ENCODE peak calls at places on chromosome 13, in five cellular contexts. Q, G, T, Y and B are unnamed samples.

GRCh38 chr13:77563110-77563509 is 27.6 kb downstream of the SCEL start:
- DNase-seq in Q (peak; percentile 17), G (no peak), T (no peak), Y (no peak), B (no peak)

GRCh38 chr13:48068036-48068435 is 26.9 kb downstream of the MED4 start:
- DNase-seq in Q (no peak), G (no peak), T (no peak), Y (no peak), B (no peak)

GRCh38 chr13:50798923-50799322 is 44.6 kb downstream of the DLEU7 start:
- DNase-seq in Q (no peak), G (no peak), T (no peak), Y (no peak), B (no peak)

GRCh38 chr13:46593403-46593802 is 40.4 kb downstream of the LRCH1 start:
- DNase-seq in Q (no peak), G (no peak), T (no peak), Y (no peak), B (no peak)

GRCh38 chr13:91792054-91792453 is 393.6 kb downstream of the GPC5 start:
- DNase-seq in Q (no peak), G (no peak), T (no peak), Y (no peak), B (no peak)

GRCh38 chr13:108200781-108201398 is 14.4 kb downstream of the LIG4 start:
- DNase-seq in Q (peak; percentile 43), G (no peak), T (no peak), Y (no peak), B (no peak)

GRCh38 chr13:74409551-74409950 is 275.3 kb upstream of the KLF12 start:
- DNase-seq in Q (no peak), G (no peak), T (no peak), Y (no peak), B (no peak)

GRCh38 chr13:98987275-98987674 is 9.4 kb upstream of the DOCK9 start:
- DNase-seq in Q (no peak), G (no peak), T (no peak), Y (no peak), B (no peak)

GRCh38 chr13:100543872-100544602 is 44.6 kb downstream of the GGACT start:
- DNase-seq in Q (no peak), G (no peak), T (no peak), Y (peak; percentile 41), B (no peak)

GRCh38 chr13:46197299-46197975 is 14.3 kb upstream of the LRRC63 start:
- DNase-seq in Q (no peak), G (no peak), T (no peak), Y (no peak), B (no peak)

GRCh38 chr13:46170687-46171086 is 11.3 kb downstream of the LCP1 start:
- DNase-seq in Q (no peak), G (no peak), T (no peak), Y (no peak), B (no peak)

GRCh38 chr13:43289458-43290255 is 266.3 kb downstream of the DNAJC15 start:
- DNase-seq in Q (peak; percentile 27), G (no peak), T (no peak), Y (no peak), B (no peak)

GRCh38 chr13:73000027-73000674 is 58.7 kb upstream of the KLF5 start:
- DNase-seq in Q (peak; percentile 19), G (peak; percentile 3), T (no peak), Y (no peak), B (no peak)

GRCh38 chr13:44104969-44105368 is 225.3 kb downstream of the LACC1 start:
- DNase-seq in Q (no peak), G (no peak), T (no peak), Y (no peak), B (no peak)

GRCh38 chr13:49938274-49938673 is 2.1 kb upstream of the SPRYD7 start:
- DNase-seq in Q (no peak), G (no peak), T (no peak), Y (no peak), B (no peak)

GRCh38 chr13:53013113-53013512 is 15.5 kb upstream of the OLFM4 start:
- DNase-seq in Q (no peak), G (no peak), T (no peak), Y (no peak), B (no peak)

GRCh38 chr13:40440990-40441820 is 225.2 kb downstream of the FOXO1 start:
- DNase-seq in Q (no peak), G (no peak), T (peak; percentile 6), Y (no peak), B (no peak)

GRCh38 chr13:98504371-98504963 is 72.4 kb downstream of the STK24 start:
- DNase-seq in Q (no peak), G (no peak), T (no peak), Y (no peak), B (no peak)

GRCh38 chr13:42363941-42364612 is 92.1 kb downstream of the AKAP11 start:
- DNase-seq in Q (peak; percentile 17), G (no peak), T (peak; percentile 10), Y (no peak), B (no peak)

GRCh38 chr13:35159041-35159440 is 217.0 kb downstream of the NBEA start:
- DNase-seq in Q (no peak), G (peak; percentile 0), T (no peak), Y (no peak), B (no peak)

GRCh38 chr13:105627270-105627669 is 908.2 kb downstream of the EFNB2 start:
- DNase-seq in Q (no peak), G (no peak), T (no peak), Y (no peak), B (no peak)

GRCh38 chr13:44906758-44907157 is 82.5 kb downstream of the NUFIP1 start:
- DNase-seq in Q (peak; percentile 71), G (no peak), T (no peak), Y (no peak), B (no peak)

GRCh38 chr13:91785435-91786137 is 387.2 kb downstream of the GPC5 start:
- DNase-seq in Q (no peak), G (no peak), T (no peak), Y (no peak), B (no peak)

GRCh38 chr13:74298912-74299311 is 164.7 kb upstream of the KLF12 start:
- DNase-seq in Q (no peak), G (no peak), T (no peak), Y (no peak), B (no peak)

GRCh38 chr13:94323746-94324408 is 155.6 kb downstream of the DCT start:
- DNase-seq in Q (no peak), G (no peak), T (no peak), Y (no peak), B (no peak)

GRCh38 chr13:112428704-112429103 is 52.5 kb downstream of the SPACA7 start:
- DNase-seq in Q (no peak), G (no peak), T (no peak), Y (no peak), B (no peak)

GRCh38 chr13:106986033-106986484 is 418.1 kb upstream of the ARGLU1 start:
- DNase-seq in Q (peak; percentile 34), G (no peak), T (no peak), Y (no peak), B (peak; percentile 16)

GRCh38 chr13:74886496-74886895 is 595.5 kb downstream of the TBC1D4 start:
- DNase-seq in Q (peak; percentile 2), G (no peak), T (peak; percentile 15), Y (no peak), B (no peak)

GRCh38 chr13:80988752-80989151 is 647.8 kb upstream of the SPRY2 start:
- DNase-seq in Q (no peak), G (no peak), T (no peak), Y (no peak), B (no peak)

GRCh38 chr13:103547914-103548313 is 481.7 kb upstream of the SLC10A2 start:
- DNase-seq in Q (no peak), G (no peak), T (no peak), Y (no peak), B (no peak)

GRCh38 chr13:44231786-44232516 is 141.7 kb upstream of the SERP2 start:
- DNase-seq in Q (peak; percentile 96), G (no peak), T (peak; percentile 96), Y (peak; percentile 62), B (peak; percentile 55)

GRCh38 chr13:82698941-82699340 is 1183.3 kb downstream of the SLITRK1 start:
- DNase-seq in Q (no peak), G (no peak), T (no peak), Y (no peak), B (no peak)

GRCh38 chr13:42056146-42056545 is 7.7 kb downstream of the DGKH start:
- DNase-seq in Q (no peak), G (peak; percentile 33), T (no peak), Y (no peak), B (no peak)

GRCh38 chr13:51838235-51838846 is 6.6 kb downstream of the TMEM272 start:
- DNase-seq in Q (peak; percentile 65), G (no peak), T (no peak), Y (no peak), B (no peak)
- TF ChIP-seq USF2 in Q (no peak), G (no peak), T (no peak), Y (no peak), B (no peak)

DNA sequence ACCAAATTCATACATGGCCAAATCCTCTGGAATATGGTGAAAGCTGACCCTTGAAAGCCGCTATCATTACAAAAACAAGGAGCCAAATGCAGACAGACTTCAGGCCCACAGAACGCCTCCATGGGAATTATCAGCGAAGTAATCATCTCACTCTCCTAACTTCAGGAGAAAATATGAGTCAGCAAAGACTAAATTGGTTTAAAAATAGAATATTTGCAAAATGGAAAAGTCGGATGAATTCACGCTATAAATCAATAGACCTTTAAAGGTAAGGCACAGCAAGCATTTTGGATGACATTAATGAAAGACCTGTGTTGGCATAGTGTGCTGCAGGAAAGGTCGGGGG is 5.3 kb downstream of the SACS start:
- DNase-seq in Q (peak; percentile 65), G (peak; percentile 22), T (no peak), Y (no peak), B (no peak)
- TF ChIP-seq USF2 in Q (no peak), G (no peak), T (no peak), Y (no peak), B (no peak)

DNA sequence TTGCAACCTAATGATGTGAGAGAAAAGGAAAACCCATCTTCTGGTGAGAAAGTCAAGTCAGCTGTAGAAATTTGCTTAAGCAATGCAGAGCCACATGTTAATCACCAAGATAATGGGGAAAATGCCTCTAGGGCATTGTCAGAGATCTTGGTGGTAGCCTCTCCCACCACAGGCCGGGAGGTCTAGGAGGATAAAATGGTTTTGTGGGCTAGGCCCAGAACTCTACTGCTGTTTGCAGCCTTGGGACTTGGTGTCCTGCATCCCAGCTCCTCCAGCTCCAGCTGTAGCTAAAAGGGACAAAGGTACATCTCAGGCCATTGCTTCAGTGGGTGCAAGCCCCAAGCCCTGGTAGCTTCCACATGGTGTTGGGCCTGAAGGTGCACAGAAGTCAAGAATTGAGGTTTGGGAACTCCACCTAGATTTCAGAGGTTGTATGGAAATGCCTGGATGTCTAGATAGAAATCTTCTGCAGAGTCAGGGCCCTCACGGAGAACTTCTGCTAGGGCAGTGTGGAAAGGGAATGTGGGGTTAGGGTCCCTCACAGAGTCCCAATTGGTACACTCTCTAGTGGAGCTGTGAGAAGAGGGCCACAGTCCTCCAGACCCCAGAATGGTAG is 382.2 kb upstream of the KLHL1 start:
- DNase-seq in Q (no peak), G (no peak), T (no peak), Y (no peak), B (no peak)
- TF ChIP-seq USF2 in Q (no peak), G (no peak), T (no peak), Y (no peak), B (no peak)

DNA sequence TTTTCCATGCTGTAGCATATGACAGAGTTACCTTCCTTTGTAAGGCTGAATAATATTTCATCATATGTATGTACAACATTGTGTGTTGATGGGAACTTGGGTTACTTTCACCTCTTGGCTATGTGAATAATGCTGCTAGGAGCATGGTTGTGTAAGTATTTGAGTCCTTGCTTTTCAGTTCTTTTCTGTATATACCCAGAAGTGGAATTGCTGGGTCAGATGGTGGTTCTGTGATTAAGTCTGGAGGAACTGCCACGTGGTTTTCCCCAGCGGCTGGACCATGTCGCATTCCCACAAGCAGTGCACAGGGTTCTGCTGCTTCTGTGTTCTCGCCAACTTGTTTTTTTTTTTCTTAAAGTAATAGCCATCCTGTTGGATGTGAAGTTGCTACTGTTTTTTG is 101.1 kb upstream of the TEX29 start:
- DNase-seq in Q (peak; percentile 88), G (no peak), T (no peak), Y (no peak), B (no peak)
- TF ChIP-seq USF2 in Q (peak; percentile 66), G (no peak), T (no peak), Y (no peak), B (no peak)